ENCODE peak calls at places on chromosomes 11 and 22, in ten cellular contexts. P, Q, A, U, N, W, L, M, I and H are unnamed samples.

GRCh38 chr11:62071408-62071807 is 52.4 kb upstream of the INCENP start:
- DNase-seq in P (no peak), Q (no peak), A (no peak), U (no peak), N (no peak), W (no peak), L (no peak), M (no peak), I (no peak), H (no peak)

GRCh38 chr11:94767292-94767690 is 865 bp upstream of the AMOTL1 start:
- DNase-seq in P (no peak), Q (no peak), A (no peak), U (no peak), N (no peak), W (no peak), L (no peak), M (no peak), I (no peak), H (no peak)

GRCh38 chr11:6876914-6877313 is 489 bp downstream of the OR10A4 start:
- DNase-seq in P (no peak), Q (no peak), A (no peak), U (no peak), N (no peak), W (no peak), L (no peak), M (no peak), I (no peak), H (no peak)

GRCh38 chr22:44669725-44670027 is 32.3 kb upstream of the PRR5 start:
- DNase-seq in P (peak; percentile 50), Q (no peak), A (no peak), U (peak; percentile 34), N (no peak), W (no peak), L (peak; percentile 62), M (no peak), I (no peak), H (no peak)

GRCh38 chr11:2264366-2265011 is 5.9 kb downstream of the ASCL2 start:
- DNase-seq in P (peak; percentile 34), Q (no peak), A (no peak), U (no peak), N (peak; percentile 36), W (no peak), L (no peak), M (no peak), I (no peak), H (no peak)

GRCh38 chr11:67252831-67253239 is 13.4 kb upstream of the GRK2 start:
- DNase-seq in P (no peak), Q (peak; percentile 35), A (no peak), U (no peak), N (peak; percentile 54), W (peak; percentile 22), L (peak; percentile 51), M (peak; percentile 53), I (no peak), H (no peak)

GRCh38 chr22:46055176-46055850 is 78.4 kb upstream of the WNT7B start:
- DNase-seq in P (peak; percentile 88), Q (no peak), A (peak; percentile 61), U (peak; percentile 74), N (peak; percentile 69), W (no peak), L (no peak), M (no peak), I (no peak), H (no peak)

GRCh38 chr11:72353861-72354260 is 80.5 kb downstream of the CLPB start:
- DNase-seq in P (no peak), Q (no peak), A (no peak), U (no peak), N (no peak), W (no peak), L (no peak), M (peak; percentile 23), I (peak; percentile 33), H (no peak)

GRCh38 chr11:84594602-84595001 is 1032.5 kb downstream of the DLG2 start:
- DNase-seq in P (no peak), Q (no peak), A (no peak), U (no peak), N (no peak), W (no peak), L (no peak), M (peak; percentile 8), I (peak; percentile 30), H (no peak)

GRCh38 chr22:50206599-50206998 is 5.8 kb downstream of the SELENOO start:
- DNase-seq in P (peak; percentile 62), Q (peak; percentile 62), A (no peak), U (no peak), N (no peak), W (peak; percentile 28), L (peak; percentile 86), M (peak; percentile 11), I (no peak), H (no peak)

GRCh38 chr22:41555325-41555724 is 5.5 kb upstream of the CSDC2 start:
- DNase-seq in P (no peak), Q (no peak), A (no peak), U (no peak), N (no peak), W (no peak), L (no peak), M (no peak), I (no peak), H (no peak)

GRCh38 chr11:128607819-128608218 is 20.5 kb upstream of the ETS1 start:
- DNase-seq in P (no peak), Q (no peak), A (no peak), U (no peak), N (no peak), W (no peak), L (no peak), M (no peak), I (no peak), H (no peak)